ENCODE peak calls at places on chromosomes 3 and 15, in eight cellular contexts. One of them, this sample, is unnamed.

GRCh38 chr3:145892869-145893268 is 268.1 kb downstream of the PLOD2 start:
- DNase-seq in ovary: no peak
- DNase-seq in cardiac muscle cell: no peak
- DNase-seq in transverse colon: no peak
- DNase-seq in heart right ventricle: no peak
- DNase-seq in left ventricle myocardium inferior: no peak
- DNase-seq in AG10803: no peak
- DNase-seq in fibroblast of the aortic adventitia: no peak
- DNase-seq in this sample: no peak

GRCh38 chr3:123522666-123523412 is 62.0 kb downstream of the HACD2 start:
- DNase-seq in ovary: no peak
- DNase-seq in cardiac muscle cell: no peak
- DNase-seq in transverse colon: no peak
- DNase-seq in heart right ventricle: peak; percentile 28
- DNase-seq in left ventricle myocardium inferior: peak; percentile 31
- DNase-seq in AG10803: no peak
- DNase-seq in fibroblast of the aortic adventitia: no peak
- DNase-seq in this sample: no peak

GRCh38 chr3:9916346-9916733 is 558 bp upstream of the IL17RC start:
- DNase-seq in ovary: no peak
- DNase-seq in cardiac muscle cell: peak; percentile 54
- DNase-seq in transverse colon: no peak
- DNase-seq in heart right ventricle: no peak
- DNase-seq in left ventricle myocardium inferior: no peak
- DNase-seq in AG10803: peak; percentile 74
- DNase-seq in fibroblast of the aortic adventitia: peak; percentile 58
- DNase-seq in this sample: no peak

GRCh38 chr3:88150371-88150770 is 612 bp downstream of the C3orf38 start:
- DNase-seq in ovary: no peak
- DNase-seq in cardiac muscle cell: peak; percentile 25
- DNase-seq in transverse colon: no peak
- DNase-seq in heart right ventricle: no peak
- DNase-seq in left ventricle myocardium inferior: no peak
- DNase-seq in AG10803: no peak
- DNase-seq in fibroblast of the aortic adventitia: peak; percentile 39
- DNase-seq in this sample: no peak

GRCh38 chr15:76310470-76311070 is 699 bp downstream of the ETFA start:
- DNase-seq in ovary: no peak
- DNase-seq in cardiac muscle cell: peak; percentile 18
- DNase-seq in transverse colon: no peak
- DNase-seq in heart right ventricle: no peak
- DNase-seq in left ventricle myocardium inferior: no peak
- DNase-seq in AG10803: peak; percentile 38
- DNase-seq in fibroblast of the aortic adventitia: peak; percentile 27
- DNase-seq in this sample: no peak

GRCh38 chr3:110400315-110400714 is 671.3 kb upstream of the NECTIN3 start:
- DNase-seq in ovary: no peak
- DNase-seq in cardiac muscle cell: no peak
- DNase-seq in transverse colon: no peak
- DNase-seq in heart right ventricle: no peak
- DNase-seq in left ventricle myocardium inferior: no peak
- DNase-seq in AG10803: no peak
- DNase-seq in fibroblast of the aortic adventitia: no peak
- DNase-seq in this sample: no peak

GRCh38 chr3:4698125-4698821 is 205.1 kb downstream of the ITPR1 start:
- DNase-seq in ovary: no peak
- DNase-seq in cardiac muscle cell: no peak
- DNase-seq in transverse colon: no peak
- DNase-seq in heart right ventricle: no peak
- DNase-seq in left ventricle myocardium inferior: no peak
- DNase-seq in AG10803: no peak
- DNase-seq in fibroblast of the aortic adventitia: no peak
- DNase-seq in this sample: no peak

GRCh38 chr3:173920386-173920785 is 522.8 kb downstream of the NLGN1 start:
- DNase-seq in ovary: no peak
- DNase-seq in cardiac muscle cell: no peak
- DNase-seq in transverse colon: no peak
- DNase-seq in heart right ventricle: no peak
- DNase-seq in left ventricle myocardium inferior: no peak
- DNase-seq in AG10803: no peak
- DNase-seq in fibroblast of the aortic adventitia: no peak
- DNase-seq in this sample: no peak

GRCh38 chr3:103052236-103052830 is 617.5 kb downstream of the ZPLD1 start:
- DNase-seq in ovary: no peak
- DNase-seq in cardiac muscle cell: no peak
- DNase-seq in transverse colon: peak; percentile 58
- DNase-seq in heart right ventricle: peak; percentile 18
- DNase-seq in left ventricle myocardium inferior: peak; percentile 25
- DNase-seq in AG10803: no peak
- DNase-seq in fibroblast of the aortic adventitia: no peak
- DNase-seq in this sample: peak; percentile 63

GRCh38 chr3:50890688-50891344 is 216.1 kb downstream of the DOCK3 start:
- DNase-seq in ovary: no peak
- DNase-seq in cardiac muscle cell: no peak
- DNase-seq in transverse colon: no peak
- DNase-seq in heart right ventricle: no peak
- DNase-seq in left ventricle myocardium inferior: no peak
- DNase-seq in AG10803: no peak
- DNase-seq in fibroblast of the aortic adventitia: no peak
- DNase-seq in this sample: no peak

GRCh38 chr3:4772171-4772804 is 206.9 kb upstream of the BHLHE40 start:
- DNase-seq in ovary: peak; percentile 89
- DNase-seq in cardiac muscle cell: peak; percentile 88
- DNase-seq in transverse colon: peak; percentile 85
- DNase-seq in heart right ventricle: peak; percentile 84
- DNase-seq in left ventricle myocardium inferior: peak; percentile 84
- DNase-seq in AG10803: peak; percentile 84
- DNase-seq in fibroblast of the aortic adventitia: peak; percentile 95
- DNase-seq in this sample: peak; percentile 85

GRCh38 chr15:25694238-25694584 is 168.9 kb downstream of the ATP10A start:
- DNase-seq in ovary: no peak
- DNase-seq in cardiac muscle cell: no peak
- DNase-seq in transverse colon: no peak
- DNase-seq in heart right ventricle: no peak
- DNase-seq in left ventricle myocardium inferior: no peak
- DNase-seq in AG10803: no peak
- DNase-seq in fibroblast of the aortic adventitia: no peak
- DNase-seq in this sample: no peak
- TF ChIP-seq CTCF in ovary: no peak
- TF ChIP-seq CTCF in cardiac muscle cell: no peak
- TF ChIP-seq CTCF in transverse colon: no peak
- TF ChIP-seq CTCF in heart right ventricle: no peak
- TF ChIP-seq CTCF in left ventricle myocardium inferior: no peak
- TF ChIP-seq CTCF in AG10803: no peak
- TF ChIP-seq CTCF in fibroblast of the aortic adventitia: no peak
- TF ChIP-seq CTCF in this sample: peak; percentile 6

GRCh38 chr15:58330468-58330793 is 101.4 kb upstream of the LIPC start:
- DNase-seq in ovary: no peak
- DNase-seq in cardiac muscle cell: no peak
- DNase-seq in transverse colon: no peak
- DNase-seq in heart right ventricle: no peak
- DNase-seq in left ventricle myocardium inferior: no peak
- DNase-seq in AG10803: no peak
- DNase-seq in fibroblast of the aortic adventitia: no peak
- DNase-seq in this sample: no peak

GRCh38 chr15:58331903-58332675 is 99.7 kb upstream of the LIPC start:
- DNase-seq in ovary: peak; percentile 94
- DNase-seq in cardiac muscle cell: peak; percentile 100
- DNase-seq in transverse colon: peak; percentile 86
- DNase-seq in heart right ventricle: peak; percentile 90
- DNase-seq in left ventricle myocardium inferior: peak; percentile 95
- DNase-seq in AG10803: peak; percentile 99
- DNase-seq in fibroblast of the aortic adventitia: peak; percentile 100
- DNase-seq in this sample: peak; percentile 99

GRCh38 chr15:58330836-58331561 is 100.8 kb upstream of the LIPC start:
- DNase-seq in ovary: no peak
- DNase-seq in cardiac muscle cell: peak; percentile 13
- DNase-seq in transverse colon: no peak
- DNase-seq in heart right ventricle: no peak
- DNase-seq in left ventricle myocardium inferior: no peak
- DNase-seq in AG10803: no peak
- DNase-seq in fibroblast of the aortic adventitia: no peak
- DNase-seq in this sample: no peak

GRCh38 chr15:58332676-58333400 is 99.0 kb upstream of the LIPC start:
- DNase-seq in ovary: no peak
- DNase-seq in cardiac muscle cell: peak; percentile 28
- DNase-seq in transverse colon: no peak
- DNase-seq in heart right ventricle: no peak
- DNase-seq in left ventricle myocardium inferior: no peak
- DNase-seq in AG10803: peak; percentile 76
- DNase-seq in fibroblast of the aortic adventitia: peak; percentile 39
- DNase-seq in this sample: peak; percentile 99

DNA sequence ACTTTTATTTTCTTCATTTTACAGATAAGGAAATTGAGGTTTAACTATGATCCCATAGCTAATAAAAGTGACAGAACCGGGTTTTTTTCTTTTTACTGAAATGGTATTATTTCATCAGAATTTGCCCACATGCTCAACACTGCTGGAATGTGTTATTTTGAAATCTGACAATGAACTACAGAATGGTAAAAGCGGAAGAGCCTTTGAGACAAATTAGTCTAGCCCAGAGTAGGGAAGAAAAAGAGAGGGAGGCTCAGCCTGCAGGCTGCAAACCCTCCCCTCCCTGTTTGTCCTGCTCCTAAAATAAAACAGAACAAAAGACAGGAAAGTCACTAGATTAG is 100.3 kb upstream of the LIPC start:
- DNase-seq in ovary: no peak
- DNase-seq in cardiac muscle cell: no peak
- DNase-seq in transverse colon: no peak
- DNase-seq in heart right ventricle: no peak
- DNase-seq in left ventricle myocardium inferior: no peak
- DNase-seq in AG10803: no peak
- DNase-seq in fibroblast of the aortic adventitia: no peak
- DNase-seq in this sample: no peak
- H3K4me3 ChIP-seq in ovary: no peak overlapping the region
- H3K4me3 ChIP-seq in cardiac muscle cell: no peak overlapping the region
- H3K4me3 ChIP-seq in transverse colon: no peak overlapping the region
- H3K4me3 ChIP-seq in heart right ventricle: no peak overlapping the region
- H3K4me3 ChIP-seq in left ventricle myocardium inferior: peak overlapping the region; percentile 29
- H3K4me3 ChIP-seq in AG10803: no peak overlapping the region
- H3K4me3 ChIP-seq in fibroblast of the aortic adventitia: no peak overlapping the region
- H3K4me3 ChIP-seq in this sample: no peak overlapping the region

GRCh38 chr15:81548350-81549116 is 174.5 kb upstream of the TMC3 start:
- DNase-seq in ovary: no peak
- DNase-seq in cardiac muscle cell: peak; percentile 7
- DNase-seq in transverse colon: no peak
- DNase-seq in heart right ventricle: no peak
- DNase-seq in left ventricle myocardium inferior: no peak
- DNase-seq in AG10803: peak; percentile 4
- DNase-seq in fibroblast of the aortic adventitia: peak; percentile 56
- DNase-seq in this sample: no peak
- TF ChIP-seq CTCF in ovary: no peak
- TF ChIP-seq CTCF in cardiac muscle cell: no peak
- TF ChIP-seq CTCF in transverse colon: no peak
- TF ChIP-seq CTCF in heart right ventricle: no peak
- TF ChIP-seq CTCF in left ventricle myocardium inferior: no peak
- TF ChIP-seq CTCF in AG10803: no peak
- TF ChIP-seq CTCF in fibroblast of the aortic adventitia: no peak
- TF ChIP-seq CTCF in this sample: no peak

GRCh38 chr3:149638401-149639092 is 19.3 kb downstream of the WWTR1 start:
- DNase-seq in ovary: no peak
- DNase-seq in cardiac muscle cell: peak; percentile 47
- DNase-seq in transverse colon: no peak
- DNase-seq in heart right ventricle: no peak
- DNase-seq in left ventricle myocardium inferior: no peak
- DNase-seq in AG10803: peak; percentile 83
- DNase-seq in fibroblast of the aortic adventitia: peak; percentile 76
- DNase-seq in this sample: no peak
- H3K4me3 ChIP-seq in ovary: peak overlapping the region; percentile 1
- H3K4me3 ChIP-seq in cardiac muscle cell: no peak overlapping the region
- H3K4me3 ChIP-seq in transverse colon: no peak overlapping the region
- H3K4me3 ChIP-seq in heart right ventricle: no peak overlapping the region
- H3K4me3 ChIP-seq in left ventricle myocardium inferior: peak overlapping the region; percentile 52
- H3K4me3 ChIP-seq in AG10803: peak overlapping the region; percentile 50
- H3K4me3 ChIP-seq in fibroblast of the aortic adventitia: peak overlapping the region; percentile 55
- H3K4me3 ChIP-seq in this sample: no peak overlapping the region